ENCODE peak calls at places on chromosomes 5 and 9, in five cellular contexts. B is HFF-Myc; Y is CD8-positive, alpha-beta T cell; I is AG09309; H is Peyer's patch. R is an unnamed sample.

GRCh38 chr9:127123239-127123935 is 952 bp upstream of the ANGPTL2 start:
- DNase-seq in B (no peak), I (no peak), Y (no peak), H (no peak), R (no peak)

GRCh38 chr5:32638309-32638708 is 53.0 kb downstream of the SUB1 start:
- DNase-seq in B (no peak), I (no peak), Y (no peak), H (no peak), R (no peak)

GRCh38 chr9:5879419-5880181 is 11.1 kb upstream of the MLANA start:
- DNase-seq in I (peak), Y (no peak), H (no peak), B (peak), R (peak)

GRCh38 chr5:36744678-36745659 is 131.6 kb upstream of the NIPBL start:
- DNase-seq in H (peak), B (no peak), I (no peak), Y (no peak), R (peak)

GRCh38 chr9:26058111-26058895 is 380.1 kb upstream of the TUSC1 start:
- DNase-seq in I (no peak), Y (no peak), B (no peak), H (no peak), R (peak)

GRCh38 chr9:5784526-5785315 is 48.2 kb downstream of the ERMP1 start:
- DNase-seq in Y (no peak), H (no peak), I (no peak), B (no peak), R (no peak)

GRCh38 chr9:98881836-98882568 is 61.7 kb upstream of the COL15A1 start:
- DNase-seq in Y (no peak), H (no peak), I (peak), B (no peak), R (no peak)

GRCh38 chr5:138955672-138956295 is 80.6 kb upstream of the LRRTM2 start:
- DNase-seq in B (no peak), I (no peak), Y (no peak), H (peak), R (no peak)

GRCh38 chr5:171850354-171850947 is 64.8 kb downstream of the SMIM23 start:
- DNase-seq in I (no peak), Y (no peak), H (no peak), B (no peak), R (no peak)

GRCh38 chr9:13279284-13280162 is at the start of gene MPDZ:
- DNase-seq in B (no peak), I (no peak), Y (no peak), H (peak), R (no peak)

GRCh38 chr9:85713897-85714296 is 27.9 kb downstream of the AGTPBP1 start:
- DNase-seq in Y (no peak), H (no peak), I (no peak), B (no peak), R (no peak)

GRCh38 chr9:3256571-3256970 is 269.2 kb downstream of the RFX3 start:
- DNase-seq in I (no peak), Y (no peak), H (no peak), B (no peak), R (no peak)

GRCh38 chr5:79834420-79835219 is 145.0 kb downstream of the CMYA5 start:
- DNase-seq in H (no peak), Y (no peak), I (no peak), B (no peak), R (no peak)

GRCh38 chr9:29830815-29831214 is 2257.5 kb upstream of the C9orf72 start:
- DNase-seq in Y (no peak), H (no peak), B (no peak), I (no peak), R (peak)

GRCh38 chr5:96972599-96973334 is 36.9 kb downstream of the LNPEP start:
- DNase-seq in H (no peak), B (no peak), Y (no peak), I (no peak), R (no peak)

GRCh38 chr9:137034039-137034708 is 2.3 kb upstream of the FUT7 start:
- DNase-seq in H (no peak), Y (no peak), B (no peak), I (no peak), R (no peak)

GRCh38 chr5:157057459-157058370 is 1.2 kb downstream of the HAVCR1 start:
- DNase-seq in H (no peak), I (no peak), B (no peak), Y (no peak), R (no peak)
- H3K4me3 ChIP-seq in H (no peak), I (no peak), B (no peak), Y (no peak), R (no peak)

GRCh38 chr5:51373880-51374523 is 9.2 kb upstream of the ISL1 start:
- DNase-seq in Y (no peak), I (no peak), H (no peak), B (no peak), R (no peak)
- TF ChIP-seq CTCF in Y (no peak), I (no peak), H (no peak), B (no peak), R (no peak)

GRCh38 chr9:107637421-107638420 is 148.2 kb upstream of the KLF4 start:
- DNase-seq in I (peak), B (peak), Y (no peak), H (peak), R (peak)
- H3K4me3 ChIP-seq in I (peak), B (peak), Y (no peak), H (peak), R (peak)

GRCh38 chr5:38831909-38832308 is 13.9 kb upstream of the OSMR start:
- DNase-seq in I (no peak), H (no peak), B (no peak), Y (no peak), R (no peak)
- TF ChIP-seq CTCF in I (peak), H (peak), B (peak), Y (no peak), R (peak)

GRCh38 chr5:126143622-126144021 is 279.6 kb upstream of the GRAMD2B start:
- DNase-seq in Y (no peak), B (no peak), I (no peak), H (no peak), R (no peak)

GRCh38 chr5:126139086-126139485 is 284.1 kb upstream of the GRAMD2B start:
- DNase-seq in I (no peak), B (no peak), H (no peak), Y (no peak), R (no peak)

GRCh38 chr5:126138475-126139005 is 284.7 kb upstream of the GRAMD2B start:
- DNase-seq in Y (no peak), B (no peak), H (no peak), I (no peak), R (peak)

GRCh38 chr5:126137771-126138474 is 285.3 kb upstream of the GRAMD2B start:
- DNase-seq in Y (no peak), I (no peak), B (no peak), H (no peak), R (no peak)

DNA sequence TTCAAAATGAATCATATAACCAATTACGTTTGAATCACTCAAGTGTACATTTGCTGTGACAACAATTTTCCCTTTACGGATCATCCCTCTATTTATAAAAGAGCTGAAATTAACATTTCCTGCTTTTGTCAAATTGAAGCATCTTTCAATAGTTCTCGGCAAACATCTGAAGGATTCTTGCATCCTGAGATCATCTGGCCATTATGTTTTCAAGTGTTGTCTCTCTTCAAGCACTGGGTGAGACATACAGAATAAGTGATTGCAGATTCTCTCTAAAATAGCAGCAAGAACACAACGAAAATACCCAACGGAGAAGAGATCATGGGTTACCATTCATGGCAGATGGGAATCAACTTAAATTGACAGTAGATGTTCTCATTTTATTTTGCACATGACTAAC is 283.4 kb upstream of the GRAMD2B start:
- DNase-seq in H (no peak), Y (no peak), B (peak), I (no peak), R (no peak)
- H3K4me3 ChIP-seq in H (no peak), Y (no peak), B (no peak), I (no peak), R (no peak)

DNA sequence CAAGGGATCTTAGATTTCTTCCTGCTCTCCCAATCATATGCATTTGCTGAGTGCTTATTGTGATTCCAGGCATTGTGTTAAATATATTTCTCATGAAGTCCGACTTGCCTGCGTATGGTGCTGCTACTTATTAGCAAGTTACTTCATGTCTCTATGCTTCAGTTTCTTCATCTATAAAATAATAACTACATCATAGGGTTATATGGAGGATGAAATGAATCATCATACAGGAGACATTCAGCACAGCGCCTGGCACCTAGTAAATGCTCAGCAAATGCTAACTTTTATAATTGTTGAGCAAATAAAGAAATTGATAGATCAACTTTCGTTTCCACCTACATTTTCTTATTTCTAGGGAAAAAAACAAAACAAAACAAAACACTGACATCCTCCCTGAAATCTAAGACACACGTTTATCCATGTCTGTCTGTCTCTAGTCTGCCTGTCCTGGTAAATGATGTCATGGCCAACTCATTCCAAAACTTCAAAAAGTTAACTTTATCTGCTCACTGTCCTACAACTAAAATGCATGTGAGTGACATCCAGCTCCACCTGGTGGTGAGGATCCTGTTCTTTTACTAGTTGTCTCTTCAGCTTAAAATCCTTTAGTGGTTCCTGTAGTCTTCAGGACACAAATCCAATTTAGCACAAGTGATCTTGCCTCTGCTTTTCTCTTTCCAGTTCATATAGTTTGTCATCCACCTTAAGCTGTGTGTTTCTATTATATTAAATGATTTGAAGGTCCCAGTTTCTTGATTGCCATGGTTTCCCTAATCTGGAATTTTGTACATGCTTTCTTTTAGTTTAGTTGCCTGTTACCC is 27.7 kb downstream of the PPP3R2 start:
- DNase-seq in B (no peak), Y (no peak), H (no peak), I (peak), R (no peak)
- TF ChIP-seq CTCF in B (peak), Y (peak), H (peak), I (peak), R (peak)

DNA sequence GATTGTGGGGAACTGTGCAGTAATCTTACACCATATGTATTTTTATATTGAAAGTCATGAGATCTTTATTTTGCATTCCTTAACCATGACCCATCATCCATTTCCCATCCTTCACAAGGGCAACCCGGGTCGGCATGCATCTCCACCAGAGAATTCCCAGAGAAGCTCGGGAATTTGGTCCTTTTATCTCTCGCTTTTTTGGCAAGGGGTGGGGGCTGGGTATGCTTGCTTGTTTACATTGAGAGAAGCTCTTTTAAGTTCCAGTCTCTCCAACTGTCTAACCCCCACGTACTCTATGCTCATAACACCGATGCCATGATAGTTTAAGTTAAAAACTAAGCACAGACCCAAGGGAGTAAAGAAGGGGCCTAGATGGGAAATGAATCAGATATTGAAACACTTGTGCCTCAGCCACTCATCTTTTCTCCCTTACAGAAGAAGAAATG is 109.9 kb upstream of the NFIB start:
- DNase-seq in B (peak), H (no peak), Y (no peak), I (no peak), R (peak)
- H3K4me3 ChIP-seq in B (no peak), H (no peak), Y (no peak), I (no peak), R (no peak)

GRCh38 chr5:37757980-37758582 is 81.8 kb downstream of the GDNF start:
- DNase-seq in B (no peak), H (no peak), I (no peak), Y (no peak), R (no peak)
- TF ChIP-seq CTCF in B (peak), H (peak), I (no peak), Y (no peak), R (peak)

DNA sequence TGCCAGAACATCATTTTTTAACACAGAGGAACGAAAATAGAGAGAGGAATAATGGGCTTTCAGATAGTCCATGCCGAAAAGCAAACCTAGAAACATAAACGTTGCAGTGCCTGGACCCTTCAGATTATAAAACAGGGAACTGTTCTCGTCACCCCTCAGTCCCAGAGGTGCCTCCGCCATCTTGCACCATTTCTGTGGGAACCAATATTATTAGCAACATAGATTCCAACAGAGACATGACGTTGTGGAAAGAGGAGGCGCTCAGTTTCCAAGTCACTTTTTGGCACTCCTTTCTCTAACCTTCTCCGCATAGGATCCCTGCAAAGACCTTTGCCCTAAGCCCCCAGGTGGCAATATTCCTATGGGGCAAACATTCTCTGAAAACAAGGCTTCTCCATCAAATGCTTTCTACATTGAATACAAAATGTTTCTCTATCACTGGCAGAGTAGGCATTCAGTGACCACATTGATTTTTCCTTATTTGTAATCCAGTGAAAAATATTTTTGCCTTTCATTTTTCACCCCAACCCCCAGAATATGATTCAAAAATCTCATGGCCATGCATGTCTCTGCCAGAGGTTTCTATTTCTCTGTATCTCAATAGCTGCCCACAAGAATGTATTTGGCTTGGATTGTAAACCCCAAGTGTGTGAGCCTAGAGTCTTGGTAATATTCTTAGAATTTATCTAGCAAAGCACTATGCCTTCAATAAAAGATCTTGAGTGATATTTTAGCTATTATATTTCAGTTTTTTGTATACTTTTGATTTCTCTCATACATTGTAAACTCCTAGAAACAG is 500.8 kb upstream of the WWC1 start:
- DNase-seq in H (no peak), Y (no peak), I (peak), B (no peak), R (no peak)
- H3K4me3 ChIP-seq in H (no peak), Y (no peak), I (no peak), B (no peak), R (no peak)

DNA sequence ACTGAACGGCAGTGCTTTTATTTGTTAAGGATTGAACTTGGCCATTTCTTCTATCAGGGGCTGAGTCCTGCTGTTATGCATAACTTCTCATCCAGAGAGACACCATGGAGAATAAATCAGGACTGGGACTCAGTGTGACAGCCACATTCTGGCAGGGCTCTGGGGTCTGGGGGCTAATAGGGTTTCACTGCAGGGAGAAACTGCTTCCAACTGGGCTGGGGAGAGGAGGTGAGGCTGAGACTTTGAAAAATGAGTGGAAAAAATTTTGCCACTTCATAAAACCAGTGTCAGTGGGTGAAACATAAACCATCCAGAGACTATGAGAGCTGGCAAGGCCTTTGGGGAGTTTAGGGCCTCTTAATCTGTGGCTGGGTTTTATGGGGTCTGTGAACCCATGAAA is 95.6 kb upstream of the ALDH1B1 start:
- DNase-seq in H (no peak), B (no peak), Y (no peak), I (no peak), R (no peak)
- TF ChIP-seq CTCF in H (no peak), B (no peak), Y (no peak), I (no peak), R (no peak)